ENCODE peak calls at places on chromosomes 4 and X, in seven cellular contexts. One of them, this sample, is unnamed.

GRCh38 chr4:101071241-101071640 is 276.1 kb downstream of the PPP3CA start:
- DNase-seq in IMR-90: no peak
- DNase-seq in H1: no peak
- DNase-seq in mesenchymal stem cell: no peak
- DNase-seq in neuronal stem cell: no peak
- DNase-seq in H9: no peak
- DNase-seq in mesendoderm: no peak
- DNase-seq in this sample: peak

GRCh38 chr4:169164669-169165415 is 105.9 kb downstream of the SH3RF1 start:
- DNase-seq in IMR-90: peak
- DNase-seq in H1: no peak
- DNase-seq in mesenchymal stem cell: peak
- DNase-seq in neuronal stem cell: no peak
- DNase-seq in H9: no peak
- DNase-seq in mesendoderm: peak
- DNase-seq in this sample: peak

GRCh38 chr4:13546855-13547562 is 2.7 kb upstream of the NKX3-2 start:
- DNase-seq in IMR-90: no peak
- DNase-seq in H1: peak
- DNase-seq in mesenchymal stem cell: peak
- DNase-seq in neuronal stem cell: no peak
- DNase-seq in H9: peak
- DNase-seq in mesendoderm: no peak
- DNase-seq in this sample: no peak

GRCh38 chrX:45894864-45895645 is 650.2 kb downstream of the ZNF674 start:
- DNase-seq in IMR-90: no peak
- DNase-seq in H1: no peak
- DNase-seq in mesenchymal stem cell: no peak
- DNase-seq in neuronal stem cell: no peak
- DNase-seq in H9: no peak
- DNase-seq in mesendoderm: no peak
- DNase-seq in this sample: no peak

GRCh38 chr4:18198653-18199052 is 177.1 kb upstream of the LCORL start:
- DNase-seq in IMR-90: no peak
- DNase-seq in H1: no peak
- DNase-seq in mesenchymal stem cell: no peak
- DNase-seq in neuronal stem cell: no peak
- DNase-seq in H9: no peak
- DNase-seq in mesendoderm: peak
- DNase-seq in this sample: no peak

GRCh38 chrX:139194571-139195280 is 335.8 kb upstream of the F9 start:
- DNase-seq in IMR-90: no peak
- DNase-seq in H1: no peak
- DNase-seq in mesenchymal stem cell: no peak
- DNase-seq in neuronal stem cell: no peak
- DNase-seq in H9: peak
- DNase-seq in mesendoderm: peak
- DNase-seq in this sample: no peak

GRCh38 chr4:181845617-181846016 is 397.6 kb upstream of the TENM3 start:
- DNase-seq in IMR-90: no peak
- DNase-seq in H1: no peak
- DNase-seq in mesenchymal stem cell: no peak
- DNase-seq in neuronal stem cell: no peak
- DNase-seq in H9: no peak
- DNase-seq in mesendoderm: no peak
- DNase-seq in this sample: no peak

GRCh38 chr4:55369968-55370367 is 23.9 kb downstream of the SRD5A3 start:
- DNase-seq in IMR-90: no peak
- DNase-seq in H1: no peak
- DNase-seq in mesenchymal stem cell: no peak
- DNase-seq in neuronal stem cell: no peak
- DNase-seq in H9: no peak
- DNase-seq in mesendoderm: no peak
- DNase-seq in this sample: no peak

GRCh38 chrX:70034646-70035045 is 15.1 kb downstream of the AWAT2 start:
- DNase-seq in IMR-90: no peak
- DNase-seq in H1: no peak
- DNase-seq in mesenchymal stem cell: no peak
- DNase-seq in neuronal stem cell: no peak
- DNase-seq in H9: no peak
- DNase-seq in mesendoderm: no peak
- DNase-seq in this sample: no peak

GRCh38 chr4:100738388-100739165 is 220.8 kb upstream of the EMCN start:
- DNase-seq in IMR-90: peak
- DNase-seq in H1: no peak
- DNase-seq in mesenchymal stem cell: peak
- DNase-seq in neuronal stem cell: no peak
- DNase-seq in H9: no peak
- DNase-seq in mesendoderm: peak
- DNase-seq in this sample: no peak

GRCh38 chr4:99950913-99951254 is 809 bp upstream of the H2AZ1 start:
- DNase-seq in IMR-90: no peak
- DNase-seq in H1: no peak
- DNase-seq in mesenchymal stem cell: no peak
- DNase-seq in neuronal stem cell: no peak
- DNase-seq in H9: no peak
- DNase-seq in mesendoderm: no peak
- DNase-seq in this sample: no peak

GRCh38 chr4:103075894-103076776 is at the start of gene SLC9B2:
- DNase-seq in IMR-90: peak
- DNase-seq in H1: peak
- DNase-seq in mesenchymal stem cell: peak
- DNase-seq in neuronal stem cell: peak
- DNase-seq in H9: peak
- DNase-seq in mesendoderm: peak
- DNase-seq in this sample: peak

GRCh38 chr4:56787380-56787779 is 34.1 kb downstream of the SPINK2 start:
- DNase-seq in IMR-90: no peak
- DNase-seq in H1: no peak
- DNase-seq in mesenchymal stem cell: peak
- DNase-seq in neuronal stem cell: no peak
- DNase-seq in H9: no peak
- DNase-seq in mesendoderm: peak
- DNase-seq in this sample: no peak

GRCh38 chrX:131752493-131753198 is 208.8 kb downstream of the OR13H1 start:
- DNase-seq in IMR-90: peak
- DNase-seq in H1: no peak
- DNase-seq in mesenchymal stem cell: no peak
- DNase-seq in neuronal stem cell: no peak
- DNase-seq in H9: no peak
- DNase-seq in mesendoderm: no peak
- DNase-seq in this sample: no peak

GRCh38 chrX:80335062-80335830 is 85.0 kb upstream of the TENT5D start:
- DNase-seq in IMR-90: no peak
- DNase-seq in H1: peak
- DNase-seq in mesenchymal stem cell: peak
- DNase-seq in neuronal stem cell: peak
- DNase-seq in H9: peak
- DNase-seq in mesendoderm: peak
- DNase-seq in this sample: no peak

GRCh38 chrX:10821293-10821692 is 200.9 kb upstream of the MID1 start:
- DNase-seq in IMR-90: no peak
- DNase-seq in H1: no peak
- DNase-seq in mesenchymal stem cell: no peak
- DNase-seq in neuronal stem cell: no peak
- DNase-seq in H9: no peak
- DNase-seq in mesendoderm: no peak
- DNase-seq in this sample: no peak

GRCh38 chr4:135319685-135320084 is 1118.1 kb upstream of the PABPC4L start:
- DNase-seq in IMR-90: no peak
- DNase-seq in H1: no peak
- DNase-seq in mesenchymal stem cell: no peak
- DNase-seq in neuronal stem cell: no peak
- DNase-seq in H9: no peak
- DNase-seq in mesendoderm: peak
- DNase-seq in this sample: no peak

GRCh38 chrX:2584659-2585470 is 84.1 kb upstream of the DHRSX start:
- DNase-seq in IMR-90: no peak
- DNase-seq in H1: peak
- DNase-seq in mesenchymal stem cell: no peak
- DNase-seq in neuronal stem cell: no peak
- DNase-seq in H9: no peak
- DNase-seq in mesendoderm: no peak
- DNase-seq in this sample: no peak

GRCh38 chrX:53309837-53310236 is 28.5 kb upstream of the IQSEC2 start:
- DNase-seq in IMR-90: no peak
- DNase-seq in H1: no peak
- DNase-seq in mesenchymal stem cell: no peak
- DNase-seq in neuronal stem cell: no peak
- DNase-seq in H9: no peak
- DNase-seq in mesendoderm: no peak
- DNase-seq in this sample: peak

GRCh38 chr4:168098257-168098717 is 6.0 kb downstream of the ANXA10 start:
- DNase-seq in IMR-90: peak
- DNase-seq in H1: no peak
- DNase-seq in mesenchymal stem cell: no peak
- DNase-seq in neuronal stem cell: no peak
- DNase-seq in H9: no peak
- DNase-seq in mesendoderm: no peak
- DNase-seq in this sample: peak

GRCh38 chr4:84470204-84470785 is 28.8 kb downstream of the NKX6-1 start:
- DNase-seq in IMR-90: no peak
- DNase-seq in H1: no peak
- DNase-seq in mesenchymal stem cell: no peak
- DNase-seq in neuronal stem cell: no peak
- DNase-seq in H9: peak
- DNase-seq in mesendoderm: peak
- DNase-seq in this sample: no peak

GRCh38 chr4:54054501-54054900 is 9.9 kb downstream of the CHIC2 start:
- DNase-seq in IMR-90: no peak
- DNase-seq in H1: no peak
- DNase-seq in mesenchymal stem cell: no peak
- DNase-seq in neuronal stem cell: no peak
- DNase-seq in H9: no peak
- DNase-seq in mesendoderm: no peak
- DNase-seq in this sample: no peak

GRCh38 chr4:147207941-147208340 is 262.3 kb upstream of the TTC29 start:
- DNase-seq in IMR-90: peak
- DNase-seq in H1: no peak
- DNase-seq in mesenchymal stem cell: no peak
- DNase-seq in neuronal stem cell: no peak
- DNase-seq in H9: no peak
- DNase-seq in mesendoderm: no peak
- DNase-seq in this sample: no peak

GRCh38 chr4:114879916-114880315 is 233.5 kb downstream of the NDST4 start:
- DNase-seq in IMR-90: no peak
- DNase-seq in H1: no peak
- DNase-seq in mesenchymal stem cell: no peak
- DNase-seq in neuronal stem cell: no peak
- DNase-seq in H9: no peak
- DNase-seq in mesendoderm: no peak
- DNase-seq in this sample: no peak

GRCh38 chr4:86872135-86872534 is 20.1 kb downstream of the C4orf36 start:
- DNase-seq in IMR-90: no peak
- DNase-seq in H1: no peak
- DNase-seq in mesenchymal stem cell: no peak
- DNase-seq in neuronal stem cell: no peak
- DNase-seq in H9: no peak
- DNase-seq in mesendoderm: no peak
- DNase-seq in this sample: no peak

GRCh38 chrX:149312097-149312496 is 193.0 kb downstream of the IDS start:
- DNase-seq in IMR-90: no peak
- DNase-seq in H1: no peak
- DNase-seq in mesenchymal stem cell: no peak
- DNase-seq in neuronal stem cell: no peak
- DNase-seq in H9: no peak
- DNase-seq in mesendoderm: no peak
- DNase-seq in this sample: no peak
- H3K23ac ChIP-seq in IMR-90: no peak
- H3K23ac ChIP-seq in H1: no peak
- H3K23ac ChIP-seq in mesenchymal stem cell: no peak
- H3K23ac ChIP-seq in neuronal stem cell: no peak
- H3K23ac ChIP-seq in H9: no peak
- H3K23ac ChIP-seq in mesendoderm: no peak
- H3K23ac ChIP-seq in this sample: no peak

DNA sequence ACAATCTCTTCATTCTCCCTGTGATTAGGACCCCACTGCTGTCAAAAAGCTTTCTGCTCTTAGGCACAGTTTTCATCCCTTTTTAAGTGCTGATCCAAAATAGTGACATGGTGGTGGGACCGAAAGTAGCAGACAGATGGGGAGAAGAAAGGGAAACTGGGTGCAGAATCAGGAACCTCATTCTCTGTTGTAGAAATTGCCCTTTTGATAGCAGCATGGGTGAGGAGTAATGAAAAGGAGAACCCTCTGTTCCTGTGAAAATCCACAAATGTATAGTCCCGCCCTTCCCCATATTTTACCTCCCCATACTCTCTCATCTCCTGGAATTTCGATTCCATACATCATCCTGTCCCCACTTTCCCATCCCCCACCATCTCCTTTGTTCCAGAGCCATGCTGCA is 126.5 kb downstream of the STIM2 start:
- DNase-seq in IMR-90: no peak
- DNase-seq in H1: no peak
- DNase-seq in mesenchymal stem cell: no peak
- DNase-seq in neuronal stem cell: no peak
- DNase-seq in H9: no peak
- DNase-seq in mesendoderm: peak
- DNase-seq in this sample: no peak
- H3K23ac ChIP-seq in IMR-90: no peak
- H3K23ac ChIP-seq in H1: no peak
- H3K23ac ChIP-seq in mesenchymal stem cell: no peak
- H3K23ac ChIP-seq in neuronal stem cell: no peak
- H3K23ac ChIP-seq in H9: no peak
- H3K23ac ChIP-seq in mesendoderm: no peak
- H3K23ac ChIP-seq in this sample: no peak

GRCh38 chr4:538542-539142 is 37.5 kb downstream of the TMEM271 start:
- DNase-seq in IMR-90: no peak
- DNase-seq in H1: no peak
- DNase-seq in mesenchymal stem cell: no peak
- DNase-seq in neuronal stem cell: no peak
- DNase-seq in H9: no peak
- DNase-seq in mesendoderm: no peak
- DNase-seq in this sample: no peak
- H3K23ac ChIP-seq in IMR-90: no peak
- H3K23ac ChIP-seq in H1: no peak
- H3K23ac ChIP-seq in mesenchymal stem cell: no peak
- H3K23ac ChIP-seq in neuronal stem cell: no peak
- H3K23ac ChIP-seq in H9: no peak
- H3K23ac ChIP-seq in mesendoderm: no peak
- H3K23ac ChIP-seq in this sample: no peak

GRCh38 chr4:7381221-7381889 is 53.4 kb downstream of the PSAPL1 start:
- DNase-seq in IMR-90: no peak
- DNase-seq in H1: no peak
- DNase-seq in mesenchymal stem cell: no peak
- DNase-seq in neuronal stem cell: no peak
- DNase-seq in H9: no peak
- DNase-seq in mesendoderm: no peak
- DNase-seq in this sample: no peak

GRCh38 chr4:7381890-7382633 is 52.7 kb downstream of the PSAPL1 start:
- DNase-seq in IMR-90: no peak
- DNase-seq in H1: peak
- DNase-seq in mesenchymal stem cell: no peak
- DNase-seq in neuronal stem cell: no peak
- DNase-seq in H9: no peak
- DNase-seq in mesendoderm: no peak
- DNase-seq in this sample: no peak

GRCh38 chr4:7383251-7383650 is 51.5 kb downstream of the PSAPL1 start:
- DNase-seq in IMR-90: no peak
- DNase-seq in H1: no peak
- DNase-seq in mesenchymal stem cell: no peak
- DNase-seq in neuronal stem cell: no peak
- DNase-seq in H9: peak
- DNase-seq in mesendoderm: no peak
- DNase-seq in this sample: no peak

GRCh38 chr4:7384003-7384928 is 50.5 kb downstream of the PSAPL1 start:
- DNase-seq in IMR-90: no peak
- DNase-seq in H1: no peak
- DNase-seq in mesenchymal stem cell: no peak
- DNase-seq in neuronal stem cell: no peak
- DNase-seq in H9: peak
- DNase-seq in mesendoderm: no peak
- DNase-seq in this sample: no peak

GRCh38 chr4:7382634-7383014 is 52.1 kb downstream of the PSAPL1 start:
- DNase-seq in IMR-90: no peak
- DNase-seq in H1: no peak
- DNase-seq in mesenchymal stem cell: no peak
- DNase-seq in neuronal stem cell: no peak
- DNase-seq in H9: no peak
- DNase-seq in mesendoderm: no peak
- DNase-seq in this sample: no peak
- H3K23ac ChIP-seq in IMR-90: no peak
- H3K23ac ChIP-seq in H1: no peak
- H3K23ac ChIP-seq in mesenchymal stem cell: no peak
- H3K23ac ChIP-seq in neuronal stem cell: no peak
- H3K23ac ChIP-seq in H9: no peak
- H3K23ac ChIP-seq in mesendoderm: no peak
- H3K23ac ChIP-seq in this sample: no peak